ENCODE peak calls at places on chromosomes 11 and 22, in five cellular contexts. One of them, this sample, is unnamed.

GRCh38 chr11:85977751-85978160 is 91.1 kb downstream of the PICALM start:
- DNase-seq in SK-N-SH: no peak
- DNase-seq in K562: no peak
- DNase-seq in GM12878: no peak
- DNase-seq in HepG2: no peak
- DNase-seq in this sample: no peak

GRCh38 chr11:3058753-3059664 is 1.8 kb upstream of the CARS1 start:
- DNase-seq in SK-N-SH: no peak
- DNase-seq in K562: peak; percentile 92
- DNase-seq in GM12878: no peak
- DNase-seq in HepG2: peak; percentile 40
- DNase-seq in this sample: no peak

GRCh38 chr22:44331881-44332714 is 19.3 kb upstream of the SHISAL1 start:
- DNase-seq in SK-N-SH: peak; percentile 86
- DNase-seq in K562: no peak
- DNase-seq in GM12878: no peak
- DNase-seq in HepG2: no peak
- DNase-seq in this sample: no peak

GRCh38 chr11:111560785-111561184 is 20.3 kb downstream of the LAYN start:
- DNase-seq in SK-N-SH: no peak
- DNase-seq in K562: no peak
- DNase-seq in GM12878: no peak
- DNase-seq in HepG2: no peak
- DNase-seq in this sample: no peak

GRCh38 chr22:44207173-44207980 is 26.7 kb downstream of the PARVG start:
- DNase-seq in SK-N-SH: peak; percentile 13
- DNase-seq in K562: no peak
- DNase-seq in GM12878: no peak
- DNase-seq in HepG2: no peak
- DNase-seq in this sample: no peak

GRCh38 chr22:23849009-23850006 is 8.4 kb upstream of the SLC2A11 start:
- DNase-seq in SK-N-SH: peak; percentile 92
- DNase-seq in K562: peak; percentile 78
- DNase-seq in GM12878: no peak
- DNase-seq in HepG2: peak; percentile 58
- DNase-seq in this sample: peak; percentile 75

GRCh38 chr11:65792456-65792855 is 5.6 kb downstream of the OVOL1 start:
- DNase-seq in SK-N-SH: peak; percentile 19
- DNase-seq in K562: no peak
- DNase-seq in GM12878: no peak
- DNase-seq in HepG2: no peak
- DNase-seq in this sample: no peak

GRCh38 chr11:105937738-105938137 is 84.3 kb downstream of the MSANTD4 start:
- DNase-seq in SK-N-SH: no peak
- DNase-seq in K562: no peak
- DNase-seq in GM12878: no peak
- DNase-seq in HepG2: no peak
- DNase-seq in this sample: no peak

GRCh38 chr11:63614136-63614664 is at the start of gene PLAAT3:
- DNase-seq in SK-N-SH: peak; percentile 87
- DNase-seq in K562: peak; percentile 92
- DNase-seq in GM12878: no peak
- DNase-seq in HepG2: no peak
- DNase-seq in this sample: peak; percentile 81

GRCh38 chr22:45204241-45204640 is 36.5 kb downstream of the KIAA0930 start:
- DNase-seq in SK-N-SH: no peak
- DNase-seq in K562: no peak
- DNase-seq in GM12878: no peak
- DNase-seq in HepG2: no peak
- DNase-seq in this sample: no peak

GRCh38 chr11:126839496-126839895 is 161.1 kb downstream of the KIRREL3 start:
- DNase-seq in SK-N-SH: no peak
- DNase-seq in K562: peak; percentile 9
- DNase-seq in GM12878: no peak
- DNase-seq in HepG2: no peak
- DNase-seq in this sample: no peak

GRCh38 chr11:19895776-19896175 is 183.1 kb downstream of the NAV2 start:
- DNase-seq in SK-N-SH: no peak
- DNase-seq in K562: no peak
- DNase-seq in GM12878: no peak
- DNase-seq in HepG2: no peak
- DNase-seq in this sample: no peak

GRCh38 chr22:46584081-46584903 is 35.9 kb upstream of the GRAMD4 start:
- DNase-seq in SK-N-SH: no peak
- DNase-seq in K562: no peak
- DNase-seq in GM12878: no peak
- DNase-seq in HepG2: no peak
- DNase-seq in this sample: no peak

GRCh38 chr11:86091566-86091965 is 22.7 kb upstream of the PICALM start:
- DNase-seq in SK-N-SH: no peak
- DNase-seq in K562: no peak
- DNase-seq in GM12878: no peak
- DNase-seq in HepG2: no peak
- DNase-seq in this sample: no peak

GRCh38 chr11:43830928-43831440 is 49.6 kb upstream of the ALKBH3 start:
- DNase-seq in SK-N-SH: no peak
- DNase-seq in K562: peak; percentile 34
- DNase-seq in GM12878: no peak
- DNase-seq in HepG2: peak; percentile 82
- DNase-seq in this sample: no peak

GRCh38 chr11:35715649-35716048 is 53.1 kb downstream of the TRIM44 start:
- DNase-seq in SK-N-SH: no peak
- DNase-seq in K562: no peak
- DNase-seq in GM12878: no peak
- DNase-seq in HepG2: no peak
- DNase-seq in this sample: no peak

GRCh38 chr11:128437137-128437536 is 150.2 kb downstream of the ETS1 start:
- DNase-seq in SK-N-SH: no peak
- DNase-seq in K562: no peak
- DNase-seq in GM12878: no peak
- DNase-seq in HepG2: no peak
- DNase-seq in this sample: no peak

DNA sequence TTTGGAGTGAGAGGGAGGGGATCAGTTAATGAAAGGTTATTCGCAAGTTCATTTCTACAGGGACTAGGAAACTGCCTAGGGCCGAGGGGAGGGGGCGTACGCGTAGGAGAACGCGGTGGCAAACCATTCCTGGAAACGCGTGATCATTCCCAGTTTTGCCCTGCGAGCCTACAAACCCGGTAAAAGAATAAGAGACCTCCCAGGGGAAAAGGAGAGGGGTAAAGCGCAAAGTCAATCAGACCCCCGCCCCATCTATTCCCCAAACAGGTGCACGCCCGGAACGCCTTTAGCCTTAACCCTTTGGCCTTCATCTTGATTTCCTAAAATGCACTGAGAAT is 5.3 kb downstream of the BSX start:
- DNase-seq in SK-N-SH: no peak
- DNase-seq in K562: no peak
- DNase-seq in GM12878: no peak
- DNase-seq in HepG2: no peak
- DNase-seq in this sample: no peak
- TF ChIP-seq JUND in SK-N-SH: no peak
- TF ChIP-seq JUND in K562: no peak
- TF ChIP-seq JUND in GM12878: no peak
- TF ChIP-seq JUND in HepG2: no peak
- TF ChIP-seq JUND in this sample: no peak

DNA sequence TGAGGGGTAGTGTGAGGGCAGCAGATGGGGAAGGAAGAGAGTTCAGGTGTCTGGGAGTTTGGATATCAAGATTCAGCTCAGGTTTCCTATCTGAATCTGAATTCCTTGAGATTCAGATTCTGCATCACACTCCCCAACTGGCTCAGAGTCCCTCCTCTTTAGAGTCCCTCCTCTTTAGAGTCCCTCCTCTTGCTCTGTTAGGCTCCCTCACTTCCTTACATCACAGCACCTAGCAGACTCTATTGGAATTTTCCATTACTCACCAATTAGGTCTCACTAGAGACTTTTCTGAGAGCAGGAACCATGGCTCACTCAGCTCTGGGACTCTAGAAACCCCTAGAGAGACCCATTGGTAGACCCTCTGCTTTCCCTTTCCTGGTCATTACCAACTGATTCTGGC is 303.4 kb upstream of the SYN3 start:
- DNase-seq in SK-N-SH: no peak
- DNase-seq in K562: no peak
- DNase-seq in GM12878: no peak
- DNase-seq in HepG2: no peak
- DNase-seq in this sample: peak; percentile 2
- TF ChIP-seq JUND in SK-N-SH: no peak
- TF ChIP-seq JUND in K562: no peak
- TF ChIP-seq JUND in GM12878: no peak
- TF ChIP-seq JUND in HepG2: no peak
- TF ChIP-seq JUND in this sample: no peak

GRCh38 chr11:125470355-125470754 is 25.7 kb downstream of the FEZ1 start:
- DNase-seq in SK-N-SH: no peak
- DNase-seq in K562: no peak
- DNase-seq in GM12878: no peak
- DNase-seq in HepG2: no peak
- DNase-seq in this sample: no peak
- TF ChIP-seq JUND in SK-N-SH: no peak
- TF ChIP-seq JUND in K562: no peak
- TF ChIP-seq JUND in GM12878: no peak
- TF ChIP-seq JUND in HepG2: no peak
- TF ChIP-seq JUND in this sample: no peak

DNA sequence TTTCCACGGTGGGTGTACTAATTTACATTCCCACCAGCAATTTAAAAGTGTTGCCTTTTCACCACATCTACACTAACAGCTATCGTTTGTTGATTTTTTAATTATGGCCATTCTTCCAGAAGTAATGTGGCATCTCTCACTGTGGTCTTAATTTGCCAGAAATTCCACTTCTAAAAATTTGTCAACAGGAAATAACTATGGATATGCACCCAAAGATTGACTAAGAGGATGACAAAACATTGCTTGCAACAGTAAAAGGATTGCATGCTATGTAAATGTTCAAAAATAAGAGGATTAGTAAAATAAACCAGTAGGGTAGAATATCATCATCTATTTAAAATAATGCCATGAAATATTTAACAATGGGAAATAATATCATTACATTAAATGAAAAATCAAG is 219.5 kb downstream of the DCDC1 start:
- DNase-seq in SK-N-SH: no peak
- DNase-seq in K562: no peak
- DNase-seq in GM12878: no peak
- DNase-seq in HepG2: no peak
- DNase-seq in this sample: no peak
- TF ChIP-seq JUND in SK-N-SH: no peak
- TF ChIP-seq JUND in K562: no peak
- TF ChIP-seq JUND in GM12878: no peak
- TF ChIP-seq JUND in HepG2: no peak
- TF ChIP-seq JUND in this sample: no peak